ENCODE peak calls at places on chromosomes 13 and 19, in four cellular contexts. One of them, this sample, is unnamed.
A peak's percentile ranks its signal among the peaks of the same experiment; 100 is the strongest.

GRCh38 chr19:5495792-5496191 is 40.6 kb downstream of the ZNRF4 start:
- DNase-seq in astrocyte: no peak
- DNase-seq in tibial nerve: no peak
- DNase-seq in skeletal muscle cell: no peak
- DNase-seq in this sample: no peak

GRCh38 chr13:104773775-104774174 is 1707.6 kb upstream of the SLC10A2 start:
- DNase-seq in tibial nerve: no peak
- DNase-seq in astrocyte: peak; percentile 46
- DNase-seq in skeletal muscle cell: no peak
- DNase-seq in this sample: peak; percentile 63

GRCh38 chr19:17871878-17872250 is at the start of gene SLC5A5:
- DNase-seq in tibial nerve: no peak
- DNase-seq in astrocyte: no peak
- DNase-seq in skeletal muscle cell: no peak
- DNase-seq in this sample: no peak

GRCh38 chr13:42396901-42397670 is 125.1 kb downstream of the AKAP11 start:
- DNase-seq in astrocyte: no peak
- DNase-seq in tibial nerve: no peak
- DNase-seq in skeletal muscle cell: no peak
- DNase-seq in this sample: no peak

GRCh38 chr19:41249707-41250423 is 14.3 kb upstream of the HNRNPUL1 start:
- DNase-seq in tibial nerve: no peak
- DNase-seq in astrocyte: no peak
- DNase-seq in skeletal muscle cell: no peak
- DNase-seq in this sample: no peak

GRCh38 chr13:101698400-101698799 is 245.9 kb downstream of the ITGBL1 start:
- DNase-seq in tibial nerve: no peak
- DNase-seq in skeletal muscle cell: no peak
- DNase-seq in astrocyte: no peak
- DNase-seq in this sample: no peak

GRCh38 chr19:41937525-41937924 is 9.3 kb upstream of the ERFL start:
- DNase-seq in astrocyte: no peak
- DNase-seq in tibial nerve: no peak
- DNase-seq in skeletal muscle cell: no peak
- DNase-seq in this sample: no peak

GRCh38 chr19:49744946-49745381 is 18.1 kb downstream of the TSKS start:
- DNase-seq in skeletal muscle cell: no peak
- DNase-seq in tibial nerve: no peak
- DNase-seq in astrocyte: no peak
- DNase-seq in this sample: no peak

GRCh38 chr13:101739382-101740178 is 287.1 kb downstream of the ITGBL1 start:
- DNase-seq in astrocyte: no peak
- DNase-seq in skeletal muscle cell: no peak
- DNase-seq in tibial nerve: no peak
- DNase-seq in this sample: no peak

GRCh38 chr19:12913011-12913561 is 6.0 kb downstream of the SYCE2 start:
- DNase-seq in astrocyte: peak; percentile 36
- DNase-seq in skeletal muscle cell: peak; percentile 47
- DNase-seq in tibial nerve: peak; percentile 63
- DNase-seq in this sample: no peak

GRCh38 chr13:50684366-50684765 is 159.1 kb downstream of the DLEU7 start:
- DNase-seq in tibial nerve: no peak
- DNase-seq in astrocyte: no peak
- DNase-seq in skeletal muscle cell: no peak
- DNase-seq in this sample: no peak

GRCh38 chr13:49436890-49437289 is 7.0 kb downstream of the CAB39L start:
- DNase-seq in tibial nerve: peak; percentile 22
- DNase-seq in astrocyte: peak; percentile 24
- DNase-seq in skeletal muscle cell: no peak
- DNase-seq in this sample: no peak

GRCh38 chr13:110054041-110054440 is 252.9 kb downstream of the COL4A1 start:
- DNase-seq in astrocyte: no peak
- DNase-seq in tibial nerve: no peak
- DNase-seq in skeletal muscle cell: no peak
- DNase-seq in this sample: no peak

GRCh38 chr13:102091231-102091630 is 310.6 kb downstream of the FGF14 start:
- DNase-seq in skeletal muscle cell: no peak
- DNase-seq in tibial nerve: no peak
- DNase-seq in astrocyte: no peak
- DNase-seq in this sample: peak; percentile 3

GRCh38 chr13:32889986-32890565 is 126.1 kb upstream of the KL start:
- DNase-seq in skeletal muscle cell: no peak
- DNase-seq in tibial nerve: no peak
- DNase-seq in astrocyte: peak; percentile 69
- DNase-seq in this sample: no peak

GRCh38 chr19:37973666-37974065 is 66.7 kb downstream of the SIPA1L3 start:
- DNase-seq in skeletal muscle cell: no peak
- DNase-seq in astrocyte: no peak
- DNase-seq in tibial nerve: no peak
- DNase-seq in this sample: no peak

DNA sequence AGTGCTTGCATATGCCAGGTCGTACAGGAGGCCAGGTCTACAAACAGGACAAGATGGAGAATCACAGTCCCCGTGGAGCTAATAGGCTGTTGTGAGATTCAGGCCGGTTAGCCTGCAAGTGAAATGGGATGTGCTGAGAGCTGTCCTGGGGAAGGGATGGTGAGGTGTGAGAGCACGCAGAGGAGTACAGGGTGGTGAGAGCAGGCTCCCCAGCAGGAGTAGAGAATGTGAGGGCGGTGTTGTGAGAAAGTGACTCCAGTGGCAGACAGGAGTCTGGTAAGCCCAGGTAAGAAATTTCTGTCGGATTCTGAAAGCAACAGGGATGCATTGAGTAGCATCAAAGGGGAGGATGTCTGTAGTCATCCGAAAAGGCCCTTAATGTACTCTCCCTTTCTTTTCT is 50.7 kb upstream of the GPR183 start:
- DNase-seq in astrocyte: no peak
- DNase-seq in skeletal muscle cell: no peak
- DNase-seq in tibial nerve: no peak
- DNase-seq in this sample: no peak
- H3K4me3 ChIP-seq in astrocyte: no peak overlapping the region
- H3K4me3 ChIP-seq in skeletal muscle cell: no peak overlapping the region
- H3K4me3 ChIP-seq in tibial nerve: no peak overlapping the region
- H3K4me3 ChIP-seq in this sample: no peak overlapping the region

GRCh38 chr19:43594710-43595604 is 977 bp downstream of the IRGQ start:
- DNase-seq in astrocyte: peak; percentile 33
- DNase-seq in tibial nerve: no peak
- DNase-seq in skeletal muscle cell: no peak
- DNase-seq in this sample: peak; percentile 71

GRCh38 chr19:43598445-43599240 is 2.2 kb downstream of the ZNF576 start:
- DNase-seq in skeletal muscle cell: no peak
- DNase-seq in astrocyte: no peak
- DNase-seq in tibial nerve: no peak
- DNase-seq in this sample: no peak

GRCh38 chr19:43595605-43595998 is 332 bp downstream of the IRGQ start:
- DNase-seq in tibial nerve: no peak
- DNase-seq in astrocyte: no peak
- DNase-seq in skeletal muscle cell: no peak
- DNase-seq in this sample: no peak

GRCh38 chr19:43595999-43596841 is at the start of the genes IRGQ and ZNF576:
- DNase-seq in astrocyte: peak; percentile 92
- DNase-seq in tibial nerve: peak; percentile 99
- DNase-seq in skeletal muscle cell: peak; percentile 95
- DNase-seq in this sample: peak; percentile 99

GRCh38 chr19:43596842-43597461 is 557 bp downstream of the ZNF576 start:
- DNase-seq in astrocyte: no peak
- DNase-seq in tibial nerve: no peak
- DNase-seq in skeletal muscle cell: no peak
- DNase-seq in this sample: no peak
- H3K4me3 ChIP-seq in astrocyte: peak overlapping the region; percentile 85
- H3K4me3 ChIP-seq in tibial nerve: peak overlapping the region; percentile 70
- H3K4me3 ChIP-seq in skeletal muscle cell: peak overlapping the region; percentile 65
- H3K4me3 ChIP-seq in this sample: peak overlapping the region; percentile 90

DNA sequence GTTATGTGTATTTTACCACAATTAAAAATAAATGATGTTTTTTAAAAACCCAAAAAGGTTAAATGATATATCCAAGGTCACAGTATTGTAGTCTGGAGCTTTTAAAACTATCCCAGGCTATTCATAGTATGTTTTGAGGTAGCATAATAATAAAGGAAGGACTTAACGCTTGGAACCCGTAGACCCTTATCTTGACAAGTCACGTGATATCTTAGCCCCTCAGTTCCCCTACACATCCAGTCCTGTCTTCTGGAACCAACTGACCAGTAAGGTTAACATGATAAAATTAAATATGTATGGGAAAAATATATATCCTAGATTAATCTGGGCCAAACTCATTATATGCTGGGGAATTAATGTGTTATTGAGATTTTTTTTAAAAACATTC is 142.2 kb downstream of the RXFP2 start:
- DNase-seq in tibial nerve: no peak
- DNase-seq in skeletal muscle cell: no peak
- DNase-seq in astrocyte: no peak
- DNase-seq in this sample: no peak
- H3K4me3 ChIP-seq in tibial nerve: no peak overlapping the region
- H3K4me3 ChIP-seq in skeletal muscle cell: no peak overlapping the region
- H3K4me3 ChIP-seq in astrocyte: no peak overlapping the region
- H3K4me3 ChIP-seq in this sample: no peak overlapping the region

GRCh38 chr19:55314396-55314795 is 10.7 kb downstream of the TMEM150B start:
- DNase-seq in astrocyte: no peak
- DNase-seq in tibial nerve: no peak
- DNase-seq in skeletal muscle cell: no peak
- DNase-seq in this sample: no peak

GRCh38 chr19:55311397-55311796 is 13.7 kb downstream of the TMEM150B start:
- DNase-seq in astrocyte: no peak
- DNase-seq in tibial nerve: no peak
- DNase-seq in skeletal muscle cell: no peak
- DNase-seq in this sample: no peak

GRCh38 chr19:55311797-55312196 is 13.3 kb downstream of the TMEM150B start:
- DNase-seq in skeletal muscle cell: no peak
- DNase-seq in tibial nerve: no peak
- DNase-seq in astrocyte: no peak
- DNase-seq in this sample: no peak

GRCh38 chr19:55310498-55310897 is 14.6 kb downstream of the TMEM150B start:
- DNase-seq in astrocyte: no peak
- DNase-seq in skeletal muscle cell: no peak
- DNase-seq in tibial nerve: no peak
- DNase-seq in this sample: no peak

DNA sequence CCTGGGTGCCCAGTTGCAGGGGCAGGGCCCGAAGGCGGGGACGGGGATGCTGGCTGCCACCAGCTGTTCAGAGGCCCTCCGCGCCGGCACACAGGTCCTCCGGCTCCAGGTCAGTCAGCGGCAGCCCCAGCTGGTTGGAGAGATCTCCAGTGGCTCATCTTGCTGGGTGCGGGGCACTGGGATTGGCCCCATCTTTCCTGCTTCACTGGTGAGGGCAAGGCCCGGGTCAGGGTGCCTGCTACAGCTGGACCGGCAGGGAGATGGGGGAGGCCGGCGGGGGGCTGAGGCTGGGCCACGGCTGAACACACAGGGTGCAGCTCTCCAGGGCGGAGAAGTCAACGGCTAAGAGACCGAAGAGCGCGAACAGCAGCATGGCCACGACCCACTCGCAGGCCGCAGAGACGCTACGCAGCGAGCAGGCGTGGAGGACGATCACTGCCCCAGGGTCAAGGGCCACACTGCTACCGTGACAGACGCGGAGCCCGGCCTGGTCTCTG is 12.5 kb downstream of the TMEM150B start:
- DNase-seq in astrocyte: no peak
- DNase-seq in tibial nerve: no peak
- DNase-seq in skeletal muscle cell: no peak
- DNase-seq in this sample: no peak
- H3K4me3 ChIP-seq in astrocyte: no peak overlapping the region
- H3K4me3 ChIP-seq in tibial nerve: no peak overlapping the region
- H3K4me3 ChIP-seq in skeletal muscle cell: no peak overlapping the region
- H3K4me3 ChIP-seq in this sample: no peak overlapping the region

DNA sequence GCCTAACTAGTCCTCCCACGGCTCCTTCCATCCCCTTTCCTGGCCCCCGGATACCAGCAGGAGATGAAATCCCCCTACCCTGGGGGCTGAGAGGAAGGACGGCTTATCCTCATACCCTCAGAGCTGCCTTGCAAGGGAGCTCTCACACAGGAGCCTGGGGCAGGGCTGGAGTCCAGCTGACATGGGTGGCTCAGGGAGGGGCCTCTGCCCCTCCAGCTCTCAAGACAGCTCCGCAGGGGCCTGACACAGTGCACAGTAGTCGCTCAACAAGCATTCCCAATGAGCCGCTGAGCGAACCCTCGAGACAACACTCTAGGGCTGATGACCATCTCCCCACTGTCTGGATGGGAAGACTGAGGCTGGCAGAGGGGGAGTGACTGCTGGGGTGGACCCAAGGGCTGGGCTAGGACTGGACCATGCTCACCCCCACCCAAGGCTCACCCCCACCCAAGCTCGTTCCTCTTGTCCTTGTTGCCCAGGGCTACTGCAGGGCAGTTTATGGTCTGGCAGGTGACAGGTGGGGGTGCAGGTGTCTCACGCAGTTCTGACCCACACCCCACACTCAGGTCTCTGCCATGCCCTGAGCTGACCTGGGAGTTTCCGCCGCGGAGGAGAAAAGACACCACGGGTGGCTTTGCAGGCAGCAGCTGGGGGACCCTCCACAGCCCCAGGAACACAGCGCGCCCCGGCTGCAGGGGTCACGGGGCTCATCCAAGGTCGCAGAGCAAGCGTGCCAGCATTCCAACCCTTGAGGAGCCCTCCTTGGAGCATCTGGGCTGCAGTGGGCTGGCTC is 3.9 kb downstream of the ZBTB7A start:
- DNase-seq in tibial nerve: no peak
- DNase-seq in skeletal muscle cell: no peak
- DNase-seq in astrocyte: no peak
- DNase-seq in this sample: no peak
- H3K4me3 ChIP-seq in tibial nerve: peak overlapping the region; percentile 83
- H3K4me3 ChIP-seq in skeletal muscle cell: no peak overlapping the region
- H3K4me3 ChIP-seq in astrocyte: peak overlapping the region; percentile 70
- H3K4me3 ChIP-seq in this sample: no peak overlapping the region

GRCh38 chr19:2998642-2999041 is 21.3 kb downstream of the TLE6 start:
- DNase-seq in astrocyte: no peak
- DNase-seq in skeletal muscle cell: no peak
- DNase-seq in tibial nerve: no peak
- DNase-seq in this sample: no peak
- H3K4me3 ChIP-seq in astrocyte: no peak overlapping the region
- H3K4me3 ChIP-seq in skeletal muscle cell: no peak overlapping the region
- H3K4me3 ChIP-seq in tibial nerve: no peak overlapping the region
- H3K4me3 ChIP-seq in this sample: no peak overlapping the region

This sample was measured in Jurkat, Clone E6-1.